ENCODE peak calls at places on chromosomes 1 and 21, in seven cellular contexts. S is upper lobe of left lung; I is HuH-7; J is SHP77; Y is HuH-7.5; T is lung; M is stimulated activated CD4-positive, alpha-beta T cell treated with anti-CD3 and anti-CD28 coated beads, Interleukin-2, amount 100 ng/mL, for 24 hours. Z is an unnamed sample.

GRCh38 chr1:62528015-62528414 is 69.3 kb upstream of the ANGPTL3 start:
- DNase-seq in S (no peak), I (peak), J (no peak), Y (no peak), T (no peak), M (no peak), Z (no peak)

GRCh38 chr1:31799196-31799894 is 16.5 kb downstream of the SPOCD1 start:
- DNase-seq in S (peak), I (no peak), J (no peak), Y (peak), T (no peak), M (no peak), Z (no peak)

GRCh38 chr1:54117815-54118563 is 34.8 kb downstream of the CDCP2 start:
- DNase-seq in S (no peak), I (no peak), J (no peak), Y (no peak), T (no peak), M (no peak), Z (peak)

GRCh38 chr1:229030642-229031390 is 240.1 kb upstream of the RAB4A start:
- DNase-seq in S (no peak), I (no peak), J (no peak), Y (no peak), T (no peak), M (no peak), Z (no peak)

GRCh38 chr1:93221913-93222312 is 41.4 kb downstream of the CCDC18 start:
- DNase-seq in S (no peak), I (no peak), J (no peak), Y (no peak), T (no peak), M (no peak), Z (no peak)

GRCh38 chr1:155776414-155776813 is 80.6 kb downstream of the GON4L start:
- DNase-seq in S (no peak), I (no peak), J (no peak), Y (no peak), T (no peak), M (no peak), Z (no peak)

GRCh38 chr1:148334339-148335130 is 148.6 kb downstream of the PPIAL4G start:
- DNase-seq in S (peak), I (peak), J (peak), Y (no peak), T (peak), M (peak), Z (peak)

GRCh38 chr1:235073968-235074334 is 54.7 kb downstream of the TOMM20 start:
- DNase-seq in S (peak), I (no peak), J (peak), Y (no peak), T (no peak), M (no peak), Z (no peak)

GRCh38 chr1:225933072-225933471 is 7.9 kb downstream of the LEFTY2 start:
- DNase-seq in S (no peak), I (no peak), J (no peak), Y (no peak), T (no peak), M (no peak), Z (no peak)

GRCh38 chr1:25728301-25728935 is 71.6 kb upstream of the SELENON start:
- DNase-seq in S (no peak), I (no peak), J (no peak), Y (no peak), T (no peak), M (no peak), Z (no peak)

GRCh38 chr1:175564119-175564518 is 179.3 kb downstream of the TNR start:
- DNase-seq in S (no peak), I (no peak), J (no peak), Y (no peak), T (no peak), M (no peak), Z (no peak)

GRCh38 chr1:211944733-211945500 is 90.4 kb downstream of the INTS7 start:
- DNase-seq in S (peak), I (peak), J (no peak), Y (peak), T (no peak), M (no peak), Z (peak)

GRCh38 chr1:198858026-198858425 is 219.2 kb downstream of the PTPRC start:
- DNase-seq in S (no peak), I (no peak), J (no peak), Y (no peak), T (no peak), M (no peak), Z (no peak)

GRCh38 chr1:197561041-197561440 is 214.2 kb downstream of the DENND1B start:
- DNase-seq in S (no peak), I (no peak), J (no peak), Y (no peak), T (no peak), M (no peak), Z (no peak)

GRCh38 chr21:45258476-45258875 is 29.2 kb downstream of the POFUT2 start:
- DNase-seq in S (no peak), I (peak), J (no peak), Y (peak), T (no peak), M (peak), Z (no peak)

GRCh38 chr1:209787551-209787950 is 3.2 kb upstream of the C1orf74 start:
- DNase-seq in S (no peak), I (no peak), J (no peak), Y (no peak), T (peak), M (no peak), Z (peak)

Z was measured in cardiac muscle cell.